ENCODE peak calls at places on chromosomes 13 and 19, in six cellular contexts. H, Y, V, R, N and O are unnamed samples.

GRCh38 chr19:43229315-43229714 is 23.9 kb upstream of the PSG4 start:
- DNase-seq in H (no peak), Y (no peak), V (no peak), R (no peak), N (peak), O (no peak)

GRCh38 chr13:51623473-51623872 is 39.2 kb downstream of the WDFY2 start:
- DNase-seq in H (no peak), Y (no peak), V (no peak), R (no peak), N (no peak), O (no peak)

GRCh38 chr19:52200044-52200443 is 10.2 kb downstream of the PPP2R1A start:
- DNase-seq in H (no peak), Y (no peak), V (no peak), R (no peak), N (no peak), O (no peak)

GRCh38 chr19:55259540-55260210 is 858 bp upstream of the PPP6R1 start:
- DNase-seq in H (no peak), Y (no peak), V (no peak), R (no peak), N (no peak), O (no peak)

GRCh38 chr19:54477650-54478049 is 4.6 kb upstream of the CDC42EP5 start:
- DNase-seq in H (no peak), Y (no peak), V (no peak), R (no peak), N (no peak), O (no peak)

GRCh38 chr13:46668302-46668720 is 115.3 kb downstream of the LRCH1 start:
- DNase-seq in H (no peak), Y (no peak), V (no peak), R (no peak), N (no peak), O (no peak)

GRCh38 chr13:99484405-99484981 is 16.8 kb upstream of the TM9SF2 start:
- DNase-seq in H (no peak), Y (no peak), V (no peak), R (no peak), N (no peak), O (no peak)

GRCh38 chr13:42696191-42696590 is 85.2 kb upstream of the FAM216B start:
- DNase-seq in H (no peak), Y (no peak), V (no peak), R (no peak), N (no peak), O (no peak)

GRCh38 chr19:17576758-17577532 is 21.5 kb downstream of the COLGALT1 start:
- DNase-seq in H (peak), Y (no peak), V (no peak), R (no peak), N (peak), O (peak)

GRCh38 chr19:48338253-48338755 is 13.0 kb downstream of the EMP3 start:
- DNase-seq in H (no peak), Y (no peak), V (no peak), R (no peak), N (no peak), O (no peak)

GRCh38 chr13:94252209-94252608 is 227.3 kb downstream of the DCT start:
- DNase-seq in H (no peak), Y (no peak), V (no peak), R (no peak), N (no peak), O (no peak)

GRCh38 chr19:50534478-50534877 is 20.8 kb upstream of the ASPDH start:
- DNase-seq in H (no peak), Y (no peak), V (no peak), R (no peak), N (no peak), O (no peak)

GRCh38 chr13:112526146-112526853 is 61.7 kb downstream of the TUBGCP3 start:
- DNase-seq in H (no peak), Y (no peak), V (no peak), R (no peak), N (no peak), O (no peak)

GRCh38 chr19:18520848-18521691 is 800 bp downstream of the ELL start:
- DNase-seq in H (peak), Y (no peak), V (peak), R (peak), N (no peak), O (no peak)

GRCh38 chr13:64482373-64482772 is 2747.8 kb downstream of the PCDH9 start:
- DNase-seq in H (no peak), Y (no peak), V (no peak), R (no peak), N (no peak), O (no peak)

GRCh38 chr13:114097893-114098688 is 34.3 kb downstream of the RASA3 start:
- DNase-seq in H (peak), Y (no peak), V (no peak), R (no peak), N (no peak), O (no peak)

GRCh38 chr13:78020861-78021260 is 102.2 kb upstream of the EDNRB start:
- DNase-seq in H (no peak), Y (no peak), V (no peak), R (no peak), N (no peak), O (no peak)

GRCh38 chr13:111657013-111657412 is 336.6 kb downstream of the TEX29 start:
- DNase-seq in H (no peak), Y (no peak), V (no peak), R (no peak), N (no peak), O (no peak)

GRCh38 chr19:18726417-18726767 is 42.9 kb downstream of the CRTC1 start:
- DNase-seq in H (no peak), Y (no peak), V (no peak), R (no peak), N (no peak), O (no peak)

GRCh38 chr19:36152061-36152885 is at the start of gene COX7A1:
- DNase-seq in H (peak), Y (no peak), V (no peak), R (no peak), N (no peak), O (no peak)

GRCh38 chr13:92187378-92187989 is 789.1 kb downstream of the GPC5 start:
- DNase-seq in H (no peak), Y (peak), V (no peak), R (peak), N (peak), O (no peak)

GRCh38 chr19:48501961-48502719 is 9.5 kb downstream of the LMTK3 start:
- DNase-seq in H (peak), Y (no peak), V (peak), R (peak), N (peak), O (peak)

GRCh38 chr19:14059652-14060155 is 2.2 kb downstream of the PALM3 start:
- DNase-seq in H (no peak), Y (no peak), V (no peak), R (no peak), N (no peak), O (no peak)

GRCh38 chr19:571127-571974 is 1.0 kb upstream of the BSG start:
- DNase-seq in H (peak), Y (no peak), V (peak), R (peak), N (peak), O (peak)

GRCh38 chr19:16111909-16112752 is 442 bp downstream of the RAB8A start:
- DNase-seq in H (peak), Y (no peak), V (no peak), R (no peak), N (no peak), O (no peak)

GRCh38 chr19:3656073-3656746 is 29.6 kb upstream of the CACTIN start:
- DNase-seq in H (no peak), Y (no peak), V (no peak), R (no peak), N (no peak), O (no peak)

GRCh38 chr19:3695986-3696659 is 4.1 kb downstream of the PIP5K1C start:
- DNase-seq in H (no peak), Y (no peak), V (no peak), R (no peak), N (no peak), O (no peak)

GRCh38 chr13:87867426-87867825 is 196.3 kb downstream of the SLITRK5 start:
- DNase-seq in H (no peak), Y (no peak), V (no peak), R (no peak), N (no peak), O (no peak)

GRCh38 chr13:51913421-51914136 is 51.8 kb downstream of the CCDC70 start:
- DNase-seq in H (no peak), Y (no peak), V (no peak), R (no peak), N (no peak), O (no peak)